ENCODE peak calls at places on chromosome 21, in five cellular contexts. G, B, X, W and M are unnamed samples.

GRCh38 chr21:33155457-33155856 is 74.3 kb upstream of the IFNAR2 start:
- DNase-seq in G (no peak), B (no peak), X (no peak), W (no peak), M (no peak)

GRCh38 chr21:46151989-46152938 is 3.1 kb downstream of the FTCD start:
- DNase-seq in G (no peak), B (peak), X (no peak), W (no peak), M (no peak)

GRCh38 chr21:45506836-45507522 is 35.3 kb downstream of the SLC19A1 start:
- DNase-seq in G (no peak), B (peak), X (no peak), W (no peak), M (no peak)

GRCh38 chr21:46368533-46369285 is 44.8 kb downstream of the PCNT start:
- DNase-seq in G (peak), B (no peak), X (no peak), W (no peak), M (no peak)

GRCh38 chr21:42527489-42528158 is 14.0 kb downstream of the SLC37A1 start:
- DNase-seq in G (no peak), B (no peak), X (no peak), W (no peak), M (no peak)

GRCh38 chr21:29674343-29674742 is 265.5 kb downstream of the GRIK1 start:
- DNase-seq in G (no peak), B (no peak), X (no peak), W (no peak), M (no peak)

GRCh38 chr21:35232545-35233176 is 183.6 kb upstream of the RUNX1 start:
- DNase-seq in G (peak), B (no peak), X (no peak), W (no peak), M (no peak)

GRCh38 chr21:33219300-33219699 is 10.4 kb upstream of the IFNAR2 start:
- DNase-seq in G (no peak), B (no peak), X (no peak), W (no peak), M (no peak)

GRCh38 chr21:44497641-44498243 is 42.3 kb downstream of the KRTAP10-1 start:
- DNase-seq in G (no peak), B (no peak), X (no peak), W (no peak), M (no peak)

GRCh38 chr21:36553406-36553805 is 73.5 kb upstream of the CLDN14 start:
- DNase-seq in G (no peak), B (no peak), X (no peak), W (no peak), M (no peak)

GRCh38 chr21:31283025-31283424 is 61.0 kb downstream of the TIAM1 start:
- DNase-seq in G (no peak), B (no peak), X (no peak), W (no peak), M (no peak)

GRCh38 chr21:38159355-38159754 is 97.4 kb upstream of the KCNJ15 start:
- DNase-seq in G (peak), B (peak), X (no peak), W (peak), M (peak)

GRCh38 chr21:31343680-31344480 is at the start of gene TIAM1:
- DNase-seq in G (peak), B (peak), X (no peak), W (peak), M (peak)

GRCh38 chr21:37232274-37233018 is 34.7 kb downstream of the VPS26C start:
- DNase-seq in G (no peak), B (no peak), X (no peak), W (no peak), M (no peak)

GRCh38 chr21:33047231-33047630 is 21.5 kb downstream of the OLIG2 start:
- DNase-seq in G (peak), B (no peak), X (no peak), W (peak), M (no peak)

GRCh38 chr21:25297117-25297516 is 310.2 kb downstream of the MRPL39 start:
- DNase-seq in G (no peak), B (no peak), X (no peak), W (no peak), M (no peak)

GRCh38 chr21:34687065-34687464 is 18.3 kb downstream of the CLIC6 start:
- DNase-seq in G (no peak), B (no peak), X (no peak), W (peak), M (no peak)

GRCh38 chr21:33682992-33683627 is 40.8 kb downstream of the ITSN1 start:
- DNase-seq in G (peak), B (no peak), X (peak), W (no peak), M (no peak)

GRCh38 chr21:38388219-38388618 is 110.1 kb downstream of the ERG start:
- DNase-seq in G (no peak), B (no peak), X (no peak), W (no peak), M (no peak)

GRCh38 chr21:15327637-15328265 is 263.0 kb upstream of the NRIP1 start:
- DNase-seq in G (no peak), B (no peak), X (no peak), W (no peak), M (no peak)

GRCh38 chr21:31161157-31161556 is 122.9 kb upstream of the KRTAP19-8 start:
- DNase-seq in G (peak), B (no peak), X (peak), W (no peak), M (no peak)

GRCh38 chr21:42474982-42475381 is 21.0 kb downstream of the RSPH1 start:
- DNase-seq in G (peak), B (peak), X (no peak), W (no peak), M (no peak)

GRCh38 chr21:36059823-36060158 is 535 bp downstream of the SETD4 start:
- DNase-seq in G (no peak), B (peak), X (no peak), W (peak), M (no peak)

GRCh38 chr21:44441581-44442265 is 13.6 kb upstream of the LRRC3 start:
- DNase-seq in G (no peak), B (no peak), X (no peak), W (no peak), M (no peak)

GRCh38 chr21:45989355-45990048 is 7.9 kb downstream of the COL6A1 start:
- DNase-seq in G (no peak), B (peak), X (no peak), W (no peak), M (no peak)

GRCh38 chr21:31667639-31668038 is 8.1 kb downstream of the SOD1 start:
- DNase-seq in G (no peak), B (no peak), X (no peak), W (no peak), M (no peak)

GRCh38 chr21:37365657-37366487 is 701 bp upstream of the DYRK1A start:
- DNase-seq in G (peak), B (peak), X (no peak), W (peak), M (peak)

GRCh38 chr21:40689816-40690215 is 157.1 kb downstream of the DSCAM start:
- DNase-seq in G (peak), B (no peak), X (no peak), W (no peak), M (no peak)

GRCh38 chr21:20997308-20997632 is 939 bp upstream of the NCAM2 start:
- DNase-seq in G (no peak), B (no peak), X (no peak), W (no peak), M (no peak)

GRCh38 chr21:39097981-39098380 is 85.3 kb downstream of the PSMG1 start:
- DNase-seq in G (no peak), B (no peak), X (no peak), W (no peak), M (no peak)